ENCODE peak calls at places on chromosomes 1 and 21, in five cellular contexts. D, T, H, C and Q are unnamed samples.

GRCh38 chr1:232980336-232980978 is 30.0 kb downstream of the NTPCR start:
- DNase-seq in D (no peak), T (no peak), H (no peak), C (no peak), Q (no peak)

GRCh38 chr1:220974431-220974830 is 95.2 kb downstream of the HLX start:
- DNase-seq in D (no peak), T (no peak), H (no peak), C (no peak), Q (no peak)

GRCh38 chr1:70455291-70455690 is 44.2 kb downstream of the CTH start:
- DNase-seq in D (no peak), T (no peak), H (no peak), C (no peak), Q (no peak)

GRCh38 chr1:151060241-151061011 is at the start of gene MLLT11:
- DNase-seq in D (peak), T (no peak), H (no peak), C (no peak), Q (peak)

GRCh38 chr1:37755951-37756350 is 9.0 kb downstream of the EPHA10 start:
- DNase-seq in D (no peak), T (no peak), H (no peak), C (no peak), Q (no peak)

GRCh38 chr21:45086342-45086958 is 12.1 kb downstream of the ADARB1 start:
- DNase-seq in D (no peak), T (no peak), H (no peak), C (no peak), Q (no peak)

GRCh38 chr1:75014250-75014649 is 119.9 kb upstream of the LHX8 start:
- DNase-seq in D (no peak), T (no peak), H (no peak), C (no peak), Q (no peak)

GRCh38 chr1:226414098-226414698 is 6.3 kb upstream of the PARP1 start:
- DNase-seq in D (no peak), T (no peak), H (no peak), C (no peak), Q (no peak)

GRCh38 chr21:41548781-41549180 is 40.8 kb upstream of the TMPRSS2 start:
- DNase-seq in D (no peak), T (no peak), H (no peak), C (no peak), Q (no peak)

GRCh38 chr1:229127301-229127700 is 143.6 kb upstream of the RAB4A start:
- DNase-seq in D (no peak), T (no peak), H (no peak), C (no peak), Q (no peak)
- H3K27ac ChIP-seq in D (no peak), T (no peak), H (no peak), C (no peak), Q (no peak)

GRCh38 chr1:197180252-197180878 is 33.9 kb upstream of the ASPM start:
- DNase-seq in D (peak), T (no peak), H (no peak), C (peak), Q (peak)
- TF ChIP-seq CTCF in D (peak), T (peak), H (peak), C (peak), Q (peak)

GRCh38 chr1:8873506-8874229 is 4.8 kb downstream of the ENO1 start:
- DNase-seq in D (peak), T (peak), H (peak), C (peak), Q (peak)

GRCh38 chr1:8875216-8875861 is 3.1 kb downstream of the ENO1 start:
- DNase-seq in D (no peak), T (no peak), H (no peak), C (no peak), Q (no peak)

GRCh38 chr1:8874230-8875201 is 4.0 kb downstream of the ENO1 start:
- DNase-seq in D (no peak), T (no peak), H (no peak), C (no peak), Q (no peak)

GRCh38 chr1:8878448-8879347 is at the start of gene ENO1:
- DNase-seq in D (peak), T (peak), H (peak), C (peak), Q (peak)

GRCh38 chr1:8876099-8876496 is 2.4 kb downstream of the ENO1 start:
- DNase-seq in D (no peak), T (no peak), H (no peak), C (no peak), Q (no peak)
- H3K27ac ChIP-seq in D (peak), T (peak), H (peak), C (peak), Q (peak)

GRCh38 chr1:62113505-62113904 is 81.1 kb upstream of the L1TD1 start:
- DNase-seq in D (no peak), T (no peak), H (no peak), C (no peak), Q (no peak)

GRCh38 chr1:62110198-62110817 is 84.3 kb upstream of the L1TD1 start:
- DNase-seq in D (no peak), T (no peak), H (no peak), C (no peak), Q (no peak)

GRCh38 chr1:62109124-62109523 is 85.5 kb upstream of the L1TD1 start:
- DNase-seq in D (no peak), T (no peak), H (no peak), C (no peak), Q (no peak)

GRCh38 chr1:62107923-62108322 is 86.7 kb upstream of the L1TD1 start:
- DNase-seq in D (no peak), T (no peak), H (no peak), C (no peak), Q (no peak)

DNA sequence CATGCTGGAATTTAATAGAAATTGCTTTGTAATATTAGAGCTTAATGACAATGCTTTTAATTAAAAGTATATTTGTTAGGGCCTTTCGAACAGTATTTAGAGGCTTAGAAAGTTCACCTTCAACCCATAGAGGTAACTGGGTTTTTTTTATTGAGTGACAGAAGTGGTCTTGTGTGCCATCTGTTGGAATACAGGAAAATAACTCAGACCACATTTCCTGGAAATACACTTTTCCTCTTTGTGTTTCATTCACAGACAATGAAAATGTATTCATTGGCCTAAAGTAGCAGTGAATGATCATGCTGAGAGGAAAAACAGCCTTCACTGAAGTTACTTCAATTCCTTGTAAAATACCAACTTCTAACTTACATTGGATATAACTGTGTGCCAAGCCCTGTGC is 83.6 kb upstream of the L1TD1 start:
- DNase-seq in D (no peak), T (no peak), H (no peak), C (no peak), Q (no peak)
- TF ChIP-seq CTCF in D (peak), T (peak), H (no peak), C (peak), Q (no peak)

DNA sequence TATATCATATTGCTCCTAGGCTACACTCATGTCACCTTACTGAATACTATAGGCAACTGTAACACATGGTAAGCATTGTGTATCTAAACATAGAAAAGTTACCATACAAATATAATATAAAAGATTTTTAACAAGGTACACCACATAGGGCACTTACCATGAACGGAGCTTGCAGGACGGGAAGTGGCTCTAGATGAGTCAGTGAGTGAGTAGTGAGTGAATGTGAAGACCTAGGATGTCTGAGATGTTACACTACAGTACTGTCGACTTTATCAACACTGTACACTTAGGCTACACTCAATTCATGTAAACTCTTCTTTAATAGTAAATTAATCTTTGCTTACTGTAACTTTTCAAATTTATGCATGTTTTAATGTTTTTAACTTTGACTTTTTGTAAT is 81.0 kb upstream of the PLD5 start:
- DNase-seq in D (no peak), T (peak), H (no peak), C (peak), Q (no peak)
- H3K27ac ChIP-seq in D (no peak), T (no peak), H (no peak), C (no peak), Q (no peak)

GRCh38 chr1:230067871-230068814 is 1.1 kb downstream of the GALNT2 start:
- DNase-seq in D (peak), T (no peak), H (peak), C (no peak), Q (peak)
- TF ChIP-seq CTCF in D (no peak), T (no peak), H (no peak), C (no peak), Q (no peak)